ENCODE peak calls at places on chromosomes 1 and 21, in seven cellular contexts. H, M, Q, Z, E, X and W are unnamed samples.

GRCh38 chr1:233320023-233320422 is 7.5 kb upstream of the MAP3K21 start:
- DNase-seq in H (no peak), Z (no peak), M (no peak), Q (no peak), E (no peak), X (no peak), W (no peak)

GRCh38 chr21:25871566-25871965 is 136.8 kb downstream of the GABPA start:
- DNase-seq in Q (no peak), H (peak; percentile 46), E (no peak), M (no peak), Z (peak; percentile 2), X (no peak), W (no peak)

GRCh38 chr1:233868461-233868860 is 36.0 kb upstream of the SLC35F3 start:
- DNase-seq in Z (no peak), M (no peak), X (no peak), E (no peak), Q (no peak), H (no peak), W (no peak)

GRCh38 chr1:87291107-87291506 is 37.6 kb upstream of the LMO4 start:
- DNase-seq in Z (no peak), Q (no peak), H (no peak), X (no peak), M (no peak), E (no peak), W (no peak)

GRCh38 chr21:45850181-45850580 is 131.4 kb upstream of the COL6A1 start:
- DNase-seq in Q (no peak), X (no peak), E (no peak), Z (no peak), H (no peak), M (no peak), W (no peak)

GRCh38 chr1:54413295-54413694 is 7.1 kb upstream of the SSBP3 start:
- DNase-seq in X (peak; percentile 16), Q (no peak), M (no peak), Z (peak; percentile 26), H (no peak), E (no peak), W (no peak)

GRCh38 chr1:36937371-36937770 is 96.9 kb downstream of the GRIK3 start:
- DNase-seq in Z (no peak), X (no peak), H (no peak), M (no peak), E (no peak), Q (no peak), W (no peak)

GRCh38 chr1:172117800-172118199 is 276.5 kb downstream of the DNM3 start:
- DNase-seq in M (no peak), Z (no peak), X (no peak), E (no peak), Q (peak; percentile 14), H (no peak), W (no peak)

GRCh38 chr1:68675336-68675735 is 178.5 kb upstream of the DEPDC1 start:
- DNase-seq in H (no peak), X (no peak), Q (no peak), E (no peak), Z (no peak), M (no peak), W (no peak)

GRCh38 chr1:87093286-87093685 is 178.9 kb downstream of the HS2ST1 start:
- DNase-seq in Z (no peak), M (no peak), Q (no peak), H (peak; percentile 33), E (no peak), X (no peak), W (no peak)

GRCh38 chr1:58899581-58900271 is 115.9 kb upstream of the JUN start:
- DNase-seq in E (no peak), Z (no peak), X (no peak), Q (no peak), H (no peak), M (no peak), W (no peak)

GRCh38 chr1:201499795-201500669 is 6.9 kb downstream of the CSRP1 start:
- DNase-seq in H (no peak), M (no peak), E (no peak), X (no peak), Z (no peak), Q (no peak), W (no peak)

GRCh38 chr1:89104147-89104546 is 21.8 kb downstream of the GBP2 start:
- DNase-seq in Q (no peak), X (no peak), H (no peak), E (no peak), M (no peak), Z (no peak), W (no peak)

GRCh38 chr1:183239793-183240625 is 53.9 kb downstream of the LAMC2 start:
- DNase-seq in Q (no peak), E (no peak), Z (no peak), M (no peak), X (peak; percentile 44), H (no peak), W (no peak)

GRCh38 chr1:16236495-16237342 is at the start of gene CPLANE2:
- DNase-seq in Q (peak; percentile 94), E (peak; percentile 97), H (peak; percentile 95), M (peak; percentile 96), Z (peak; percentile 96), X (peak; percentile 90), W (peak; percentile 96)

GRCh38 chr1:210378721-210379120 is 50.0 kb downstream of the HHAT start:
- DNase-seq in X (no peak), Z (no peak), Q (no peak), H (no peak), M (no peak), E (no peak), W (no peak)

GRCh38 chr21:34274001-34274400 is 89.8 kb upstream of the KCNE2 start:
- DNase-seq in H (no peak), Z (no peak), M (no peak), Q (no peak), X (no peak), E (no peak), W (no peak)

GRCh38 chr21:37435719-37436118 is 69.1 kb downstream of the DYRK1A start:
- DNase-seq in H (no peak), Z (no peak), E (no peak), M (no peak), X (no peak), Q (no peak), W (no peak)

GRCh38 chr1:70714149-70714548 is 303.1 kb downstream of the CTH start:
- DNase-seq in E (no peak), X (no peak), Z (no peak), Q (no peak), M (no peak), H (peak; percentile 61), W (no peak)

GRCh38 chr1:29388170-29388569 is 151.8 kb downstream of the PTPRU start:
- DNase-seq in X (no peak), Z (no peak), E (no peak), H (no peak), M (no peak), Q (no peak), W (no peak)

GRCh38 chr1:29901618-29902017 is 665.3 kb downstream of the PTPRU start:
- DNase-seq in X (no peak), Z (no peak), Q (no peak), M (no peak), H (peak; percentile 73), E (no peak), W (no peak)

GRCh38 chr1:210707300-210707699 is 378.6 kb downstream of the HHAT start:
- DNase-seq in M (no peak), X (no peak), Q (no peak), Z (no peak), H (no peak), E (no peak), W (no peak)

GRCh38 chr1:232369451-232369850 is 260.5 kb downstream of the SIPA1L2 start:
- DNase-seq in Z (no peak), M (no peak), X (no peak), H (no peak), Q (no peak), E (no peak), W (no peak)

GRCh38 chr1:39892611-39893595 is 8.8 kb downstream of the MYCL start:
- DNase-seq in H (peak; percentile 94), E (no peak), M (no peak), Z (no peak), Q (no peak), X (no peak), W (peak; percentile 16)